ENCODE peak calls at places on chromosomes 5 and 9, in six cellular contexts. G is BE2C, N is thoracic aorta, T is fibroblast of the aortic adventitia, I is neural progenitor cell, V is mammary epithelial cell. L is an unnamed sample.

GRCh38 chr9:630817-631216 is 210.7 kb upstream of the DMRT1 start:
- DNase-seq in G (no peak), N (no peak), T (no peak), I (no peak), V (peak), L (no peak)

GRCh38 chr5:139795074-139796001 is at the start of gene PSD2:
- DNase-seq in G (peak), N (no peak), T (no peak), I (peak), V (peak), L (no peak)

GRCh38 chr9:37486616-37487544 is 1.1 kb downstream of the POLR1E start:
- DNase-seq in G (no peak), N (peak), T (peak), I (no peak), V (peak), L (no peak)

GRCh38 chr5:177475563-177476427 is 2.4 kb upstream of the DBN1 start:
- DNase-seq in G (no peak), N (no peak), T (no peak), I (no peak), V (no peak), L (no peak)

GRCh38 chr5:5145651-5146529 is 5.8 kb downstream of the ADAMTS16 start:
- DNase-seq in G (no peak), N (no peak), T (peak), I (no peak), V (no peak), L (no peak)

GRCh38 chr9:87572719-87573118 is 75.1 kb downstream of the DAPK1 start:
- DNase-seq in G (no peak), N (no peak), T (no peak), I (no peak), V (no peak), L (no peak)

GRCh38 chr5:171711631-171712030 is 74.0 kb upstream of the SMIM23 start:
- DNase-seq in G (no peak), N (no peak), T (no peak), I (no peak), V (no peak), L (no peak)

GRCh38 chr5:176492431-176492830 is 44.2 kb downstream of the FAF2 start:
- DNase-seq in G (no peak), N (no peak), T (peak), I (no peak), V (peak), L (no peak)

GRCh38 chr5:52814749-52815148 is 27.0 kb downstream of the ITGA1 start:
- DNase-seq in G (no peak), N (no peak), T (no peak), I (no peak), V (no peak), L (no peak)

GRCh38 chr5:174576042-174576441 is 148.3 kb upstream of the MSX2 start:
- DNase-seq in G (no peak), N (no peak), T (no peak), I (no peak), V (no peak), L (no peak)

GRCh38 chr5:67141644-67142043 is 55.0 kb downstream of the CD180 start:
- DNase-seq in G (no peak), N (no peak), T (no peak), I (no peak), V (no peak), L (no peak)

GRCh38 chr9:129197978-129198736 is 20.1 kb upstream of the IER5L start:
- DNase-seq in G (no peak), N (no peak), T (peak), I (no peak), V (no peak), L (no peak)

GRCh38 chr5:97478513-97478912 is 295.5 kb upstream of the RIOK2 start:
- DNase-seq in G (no peak), N (no peak), T (peak), I (peak), V (no peak), L (no peak)

GRCh38 chr9:99055384-99055783 is 49.5 kb upstream of the TGFBR1 start:
- DNase-seq in G (no peak), N (no peak), T (peak), I (no peak), V (peak), L (no peak)

DNA sequence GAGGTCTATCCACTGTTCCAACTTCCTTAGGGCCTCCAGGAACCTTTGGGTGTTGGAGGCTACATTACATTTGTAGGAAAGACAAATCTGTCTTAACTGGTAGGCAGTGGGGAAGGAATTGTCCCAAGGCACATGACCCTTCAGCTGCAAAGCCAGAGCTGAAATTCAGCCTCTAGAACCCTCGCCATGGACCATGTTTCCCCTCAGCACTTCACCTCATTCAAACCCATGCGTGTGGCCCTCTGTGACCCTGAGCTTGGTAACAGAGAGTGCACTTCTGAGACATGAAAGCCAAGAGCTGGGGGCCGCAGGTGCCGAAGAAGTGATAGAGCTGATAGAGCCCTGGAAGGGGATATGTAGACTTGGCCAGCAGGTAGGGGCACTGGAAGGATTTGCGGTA is 17.2 kb downstream of the TNFSF8 start:
- DNase-seq in G (no peak), N (no peak), T (no peak), I (no peak), V (no peak), L (no peak)
- TF ChIP-seq CTCF in G (no peak), N (no peak), T (no peak), I (no peak), V (no peak), L (no peak)

DNA sequence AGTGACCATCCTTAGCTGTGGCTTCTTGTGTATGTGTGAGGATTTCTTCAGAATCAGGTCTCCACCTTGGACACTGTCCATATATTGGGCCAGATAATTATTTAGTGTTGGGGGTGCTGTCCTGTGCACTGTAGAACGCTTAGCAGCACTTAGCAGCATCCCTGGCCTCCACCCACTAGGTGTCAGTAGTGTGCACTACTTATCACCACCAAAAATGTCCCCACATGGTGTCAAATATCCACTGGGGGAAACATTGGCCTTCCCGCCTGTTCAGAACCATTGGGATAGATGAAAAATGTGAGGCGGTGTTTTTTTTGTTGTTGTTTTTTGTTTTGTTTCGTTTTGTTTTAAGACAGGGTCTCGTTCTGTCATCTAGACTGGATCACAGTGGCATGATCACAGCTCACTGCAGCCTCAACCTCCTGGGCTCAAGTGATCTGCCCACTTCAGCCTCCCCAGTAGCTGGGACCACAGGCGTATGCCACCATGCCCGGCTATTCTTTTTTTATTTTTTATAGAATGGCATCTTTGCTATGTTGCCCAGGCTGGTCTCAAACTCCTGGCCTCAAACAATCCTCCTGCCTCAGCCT is 67.7 kb downstream of the TENT4A start:
- DNase-seq in G (peak), N (no peak), T (no peak), I (no peak), V (no peak), L (no peak)
- TF ChIP-seq CTCF in G (peak), N (peak), T (peak), I (peak), V (peak), L (peak)

GRCh38 chr9:131954299-131954698 is 125.4 kb downstream of the MED27 start:
- DNase-seq in G (no peak), N (no peak), T (no peak), I (peak), V (peak), L (no peak)
- TF ChIP-seq CTCF in G (peak), N (no peak), T (no peak), I (peak), V (peak), L (no peak)

GRCh38 chr5:7410936-7411511 is 15.1 kb downstream of the ADCY2 start:
- DNase-seq in G (no peak), N (no peak), T (no peak), I (no peak), V (no peak), L (no peak)
- TF ChIP-seq CTCF in G (no peak), N (no peak), T (no peak), I (no peak), V (no peak), L (no peak)

DNA sequence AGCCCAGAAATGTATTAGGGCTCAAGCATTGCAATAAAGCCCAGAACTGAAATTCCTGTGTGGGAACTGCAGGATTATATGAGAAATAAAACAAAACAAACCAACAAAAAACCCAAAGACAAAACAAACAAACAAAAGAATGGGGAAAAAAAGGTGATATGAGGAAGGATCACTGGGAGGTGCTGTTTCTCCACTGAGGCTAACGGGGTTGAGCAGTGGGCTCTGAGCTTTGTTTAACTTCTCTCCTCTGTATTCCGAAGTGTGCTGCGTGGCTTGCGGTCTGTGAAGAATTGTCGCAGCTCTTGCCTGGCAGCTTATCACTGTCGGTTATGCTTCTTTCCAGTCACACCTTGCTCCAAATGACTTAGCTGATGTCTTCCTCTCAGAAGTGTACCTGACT is 106.3 kb downstream of the TENT4A start:
- DNase-seq in G (no peak), N (no peak), T (no peak), I (peak), V (no peak), L (no peak)
- TF ChIP-seq CTCF in G (no peak), N (no peak), T (no peak), I (peak), V (no peak), L (no peak)

GRCh38 chr5:79878721-79879336 is 112.2 kb downstream of the MTX3 start:
- DNase-seq in G (peak), N (no peak), T (no peak), I (peak), V (peak), L (peak)
- TF ChIP-seq CTCF in G (peak), N (no peak), T (peak), I (peak), V (peak), L (peak)

DNA sequence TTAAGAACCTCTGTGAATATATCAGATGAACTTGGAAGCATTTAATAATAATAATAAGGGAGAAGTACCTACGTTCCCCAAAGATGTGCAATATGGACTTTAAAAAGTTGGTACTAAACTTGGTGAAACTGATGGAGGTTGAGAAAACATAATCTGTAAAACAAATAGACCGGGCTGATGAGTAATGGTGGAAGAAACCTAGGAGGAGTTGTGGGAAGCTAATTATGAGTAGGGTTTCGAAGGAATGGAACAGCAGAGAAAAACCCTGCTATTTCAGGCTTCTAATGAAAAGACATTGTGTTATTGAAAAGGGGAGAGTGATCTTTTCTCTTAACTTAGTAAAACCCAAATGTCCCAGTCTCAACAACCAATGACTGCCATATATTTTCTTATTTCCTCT is 229.3 kb downstream of the PCSK1 start:
- DNase-seq in G (no peak), N (no peak), T (no peak), I (no peak), V (peak), L (no peak)
- TF ChIP-seq CTCF in G (no peak), N (no peak), T (no peak), I (no peak), V (no peak), L (no peak)

L was measured in endothelial cell.